ENCODE peak calls at places on chromosomes 1 and 21, in ten cellular contexts. H, U, B, Q, A, N, P, R, T and M are unnamed samples.

GRCh38 chr1:229340496-229340895 is 2.4 kb downstream of the CCSAP start:
- DNase-seq in U (no peak), T (no peak), R (no peak), H (no peak), N (no peak), Q (no peak), B (no peak), A (no peak), P (no peak), M (no peak)

GRCh38 chr1:172745014-172745413 is 86.1 kb downstream of the FASLG start:
- DNase-seq in H (no peak), N (no peak), A (peak; percentile 94), U (no peak), Q (peak; percentile 30), T (peak; percentile 49), P (peak; percentile 87), R (peak; percentile 96), B (no peak), M (peak; percentile 90)

GRCh38 chr21:37552496-37553399 is 186.2 kb downstream of the DYRK1A start:
- DNase-seq in A (no peak), U (peak; percentile 24), R (no peak), P (no peak), T (no peak), H (no peak), Q (no peak), N (no peak), B (peak; percentile 61), M (no peak)

GRCh38 chr1:65505547-65506325 is 85.3 kb downstream of the LEPR start:
- DNase-seq in U (no peak), B (no peak), A (peak; percentile 30), H (no peak), N (no peak), T (no peak), P (no peak), R (no peak), Q (no peak), M (peak; percentile 81)

GRCh38 chr1:12466816-12467215 is 151.2 kb downstream of the DHRS3 start:
- DNase-seq in T (no peak), R (no peak), U (no peak), H (no peak), B (no peak), N (no peak), P (no peak), A (no peak), Q (no peak), M (no peak)

GRCh38 chr1:42943166-42943565 is 15.5 kb downstream of the SLC2A1 start:
- DNase-seq in Q (no peak), H (peak; percentile 91), N (peak; percentile 52), P (peak; percentile 28), R (no peak), A (no peak), B (no peak), U (no peak), T (no peak), M (no peak)

GRCh38 chr1:153768316-153769126 is 6.7 kb upstream of the SLC27A3 start:
- DNase-seq in N (no peak), R (no peak), Q (no peak), A (no peak), B (no peak), P (no peak), U (no peak), H (no peak), T (no peak), M (no peak)

GRCh38 chr1:164922585-164922984 is 363.6 kb downstream of the PBX1 start:
- DNase-seq in U (no peak), T (no peak), P (no peak), H (no peak), N (no peak), A (no peak), Q (no peak), B (no peak), R (no peak), M (peak; percentile 8)

GRCh38 chr21:45421071-45421845 is 16.3 kb downstream of the COL18A1 start:
- DNase-seq in B (peak; percentile 90), T (no peak), A (no peak), Q (no peak), N (no peak), R (no peak), P (no peak), U (peak; percentile 20), H (peak; percentile 79), M (no peak)

GRCh38 chr1:64775152-64775551 is 30.3 kb downstream of the RAVER2 start:
- DNase-seq in U (no peak), P (no peak), R (no peak), H (no peak), T (no peak), Q (no peak), N (no peak), B (no peak), A (no peak), M (no peak)

GRCh38 chr21:14737922-14738321 is 191.8 kb upstream of the SAMSN1 start:
- DNase-seq in Q (peak; percentile 1), A (peak; percentile 71), T (peak; percentile 1), B (no peak), U (no peak), P (peak; percentile 52), R (peak; percentile 19), N (no peak), H (no peak), M (peak; percentile 78)
- TF ChIP-seq CTCF in Q (peak; percentile 40), A (peak; percentile 74), T (peak; percentile 72), B (no peak), U (peak; percentile 32), P (peak; percentile 70), R (peak; percentile 22), N (no peak), H (peak; percentile 16), M (peak; percentile 72)

GRCh38 chr1:34763142-34763781 is 3.7 kb downstream of the GJB4 start:
- DNase-seq in P (peak; percentile 24), B (no peak), N (no peak), A (peak; percentile 9), R (no peak), U (no peak), Q (peak; percentile 71), T (peak; percentile 72), H (no peak), M (no peak)
- H3K4me3 ChIP-seq in P (no peak overlapping the region), B (no peak overlapping the region), N (no peak overlapping the region), A (no peak overlapping the region), R (no peak overlapping the region), U (no peak overlapping the region), Q (peak overlapping the region; percentile 4), T (no peak overlapping the region), H (no peak overlapping the region), M (no peak overlapping the region)

GRCh38 chr1:234186037-234186688 is 187.1 kb upstream of the COA6 start:
- DNase-seq in Q (peak; percentile 69), A (peak; percentile 10), R (peak; percentile 17), P (no peak), B (no peak), N (no peak), T (peak; percentile 96), U (no peak), H (no peak), M (peak; percentile 6)

GRCh38 chr1:234185438-234185837 is 187.8 kb upstream of the COA6 start:
- DNase-seq in T (no peak), N (no peak), R (no peak), P (no peak), B (no peak), U (no peak), H (no peak), A (no peak), Q (no peak), M (no peak)

GRCh38 chr1:234188454-234188792 is 184.8 kb upstream of the COA6 start:
- DNase-seq in T (no peak), P (no peak), U (no peak), R (no peak), Q (no peak), B (no peak), A (no peak), N (no peak), H (no peak), M (no peak)
- TF ChIP-seq CTCF in T (peak; percentile 17), P (peak; percentile 33), U (no peak), R (no peak), Q (no peak), B (no peak), A (no peak), N (no peak), H (no peak), M (no peak)

DNA sequence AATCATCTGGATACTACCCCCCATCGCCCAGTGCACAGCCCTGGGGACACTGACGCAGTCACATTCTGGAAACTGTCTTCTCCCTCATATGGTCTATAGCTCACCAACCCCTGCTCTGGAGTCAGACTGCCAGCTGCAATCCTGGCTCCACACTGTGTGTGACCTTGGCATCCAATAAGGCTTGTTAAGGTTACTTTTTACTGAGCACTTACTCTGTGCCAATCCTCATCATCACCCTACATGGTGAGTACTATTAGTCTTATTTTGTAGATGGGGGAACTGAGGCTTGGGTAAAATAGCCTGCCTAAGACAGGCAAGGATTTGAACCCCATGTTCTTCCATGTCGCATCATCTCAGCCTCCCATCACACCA is 34.9 kb downstream of the AHDC1 start:
- DNase-seq in A (peak; percentile 34), H (peak; percentile 87), R (peak; percentile 39), B (no peak), N (no peak), U (no peak), P (no peak), T (no peak), Q (no peak), M (no peak)
- H3K4me3 ChIP-seq in A (peak overlapping the region; percentile 20), H (peak overlapping the region; percentile 53), R (no peak overlapping the region), B (no peak overlapping the region), N (peak overlapping the region; percentile 70), U (peak overlapping the region; percentile 55), P (no peak overlapping the region), T (no peak overlapping the region), Q (peak overlapping the region; percentile 44), M (no peak overlapping the region)

DNA sequence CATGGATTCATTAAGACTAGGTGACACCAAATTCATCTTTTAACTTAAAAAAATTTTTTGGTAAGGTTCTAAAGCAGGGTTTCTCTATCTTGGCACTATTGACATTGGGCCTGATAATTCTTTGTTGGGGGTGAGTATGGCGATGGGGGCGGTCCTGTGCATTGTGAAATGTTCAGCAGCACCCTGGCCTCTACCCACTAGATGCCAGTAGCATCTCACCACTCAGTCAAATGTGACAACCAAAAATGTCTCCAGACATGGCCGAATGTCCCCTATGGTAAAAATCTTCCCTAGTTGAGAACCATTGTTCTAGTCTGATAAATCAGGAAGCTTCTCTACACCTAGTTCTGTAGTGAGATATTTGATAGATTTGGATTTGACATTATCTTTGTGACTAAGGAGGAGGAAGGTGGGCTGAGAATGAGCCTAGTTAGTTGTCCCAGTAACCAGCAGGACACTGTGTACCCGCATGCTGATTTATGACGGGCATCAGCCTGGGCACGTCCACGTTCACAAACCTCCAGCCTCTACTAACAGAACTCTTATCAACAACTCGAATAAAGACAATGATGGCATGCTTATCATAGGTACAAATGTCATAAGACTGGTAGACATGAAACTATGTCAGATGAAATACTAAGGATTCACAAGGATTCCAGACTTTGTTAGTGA is 104.6 kb downstream of the KCND3 start:
- DNase-seq in Q (no peak), T (no peak), N (no peak), H (no peak), R (no peak), P (no peak), U (no peak), A (no peak), B (no peak), M (no peak)
- TF ChIP-seq CTCF in Q (no peak), T (no peak), N (no peak), H (no peak), R (no peak), P (no peak), U (no peak), A (no peak), B (no peak), M (no peak)